ENCODE peak calls at places on chromosomes 1 and 21, in seven cellular contexts. One of them, this sample, is unnamed.

GRCh38 chr1:33338495-33339211 is 17.8 kb upstream of the A3GALT2 start:
- DNase-seq in breast epithelium: no peak
- DNase-seq in ovary: peak
- DNase-seq in IMR-90: peak
- DNase-seq in suprapubic skin: no peak
- DNase-seq in body of pancreas: peak
- DNase-seq in GM12878: no peak
- DNase-seq in this sample: peak

GRCh38 chr1:68456207-68456606 is 6.5 kb upstream of the RPE65 start:
- DNase-seq in suprapubic skin: no peak
- DNase-seq in breast epithelium: no peak
- DNase-seq in body of pancreas: no peak
- DNase-seq in ovary: no peak
- DNase-seq in IMR-90: no peak
- DNase-seq in GM12878: no peak
- DNase-seq in this sample: no peak

GRCh38 chr1:89149229-89149628 is 23.3 kb upstream of the GBP2 start:
- DNase-seq in IMR-90: peak
- DNase-seq in GM12878: no peak
- DNase-seq in body of pancreas: peak
- DNase-seq in ovary: peak
- DNase-seq in suprapubic skin: no peak
- DNase-seq in breast epithelium: no peak
- DNase-seq in this sample: no peak

GRCh38 chr1:219188331-219188803 is 14.7 kb downstream of the LYPLAL1 start:
- DNase-seq in suprapubic skin: no peak
- DNase-seq in breast epithelium: no peak
- DNase-seq in body of pancreas: no peak
- DNase-seq in GM12878: peak
- DNase-seq in IMR-90: no peak
- DNase-seq in ovary: no peak
- DNase-seq in this sample: peak

GRCh38 chr1:113871597-113872113 is at the start of gene PTPN22:
- DNase-seq in GM12878: peak
- DNase-seq in IMR-90: peak
- DNase-seq in ovary: no peak
- DNase-seq in suprapubic skin: no peak
- DNase-seq in body of pancreas: peak
- DNase-seq in breast epithelium: no peak
- DNase-seq in this sample: peak

GRCh38 chr1:175207971-175208370 is 15.4 kb upstream of the KIAA0040 start:
- DNase-seq in breast epithelium: no peak
- DNase-seq in GM12878: no peak
- DNase-seq in body of pancreas: no peak
- DNase-seq in suprapubic skin: no peak
- DNase-seq in IMR-90: no peak
- DNase-seq in ovary: no peak
- DNase-seq in this sample: no peak

GRCh38 chr1:228814091-228814610 is 78.9 kb downstream of the RHOU start:
- DNase-seq in IMR-90: no peak
- DNase-seq in breast epithelium: no peak
- DNase-seq in ovary: no peak
- DNase-seq in body of pancreas: no peak
- DNase-seq in GM12878: no peak
- DNase-seq in suprapubic skin: no peak
- DNase-seq in this sample: no peak

GRCh38 chr1:64553285-64553684 is 83.4 kb downstream of the CACHD1 start:
- DNase-seq in GM12878: no peak
- DNase-seq in body of pancreas: no peak
- DNase-seq in ovary: no peak
- DNase-seq in breast epithelium: no peak
- DNase-seq in IMR-90: no peak
- DNase-seq in suprapubic skin: no peak
- DNase-seq in this sample: peak

GRCh38 chr1:34858901-34859441 is 578 bp downstream of the SMIM12 start:
- DNase-seq in breast epithelium: no peak
- DNase-seq in ovary: peak
- DNase-seq in GM12878: no peak
- DNase-seq in suprapubic skin: no peak
- DNase-seq in body of pancreas: no peak
- DNase-seq in IMR-90: peak
- DNase-seq in this sample: no peak

GRCh38 chr1:181577475-181577874 is 94.2 kb downstream of the CACNA1E start:
- DNase-seq in body of pancreas: no peak
- DNase-seq in IMR-90: no peak
- DNase-seq in suprapubic skin: no peak
- DNase-seq in GM12878: no peak
- DNase-seq in ovary: no peak
- DNase-seq in breast epithelium: no peak
- DNase-seq in this sample: no peak

GRCh38 chr1:150151291-150152181 is 1.8 kb downstream of the PLEKHO1 start:
- DNase-seq in ovary: peak
- DNase-seq in suprapubic skin: peak
- DNase-seq in body of pancreas: no peak
- DNase-seq in breast epithelium: no peak
- DNase-seq in IMR-90: no peak
- DNase-seq in GM12878: no peak
- DNase-seq in this sample: peak
- TF ChIP-seq POLR2A in ovary: no peak
- TF ChIP-seq POLR2A in suprapubic skin: no peak
- TF ChIP-seq POLR2A in body of pancreas: no peak
- TF ChIP-seq POLR2A in breast epithelium: no peak
- TF ChIP-seq POLR2A in IMR-90: no peak
- TF ChIP-seq POLR2A in GM12878: peak
- TF ChIP-seq POLR2A in this sample: no peak

GRCh38 chr21:30395731-30396130 is at the start of gene KRTAP13-1:
- DNase-seq in ovary: no peak
- DNase-seq in body of pancreas: no peak
- DNase-seq in IMR-90: no peak
- DNase-seq in suprapubic skin: no peak
- DNase-seq in GM12878: no peak
- DNase-seq in breast epithelium: no peak
- DNase-seq in this sample: no peak
- TF ChIP-seq POLR2A in ovary: no peak
- TF ChIP-seq POLR2A in body of pancreas: no peak
- TF ChIP-seq POLR2A in IMR-90: no peak
- TF ChIP-seq POLR2A in suprapubic skin: no peak
- TF ChIP-seq POLR2A in GM12878: no peak
- TF ChIP-seq POLR2A in breast epithelium: no peak
- TF ChIP-seq POLR2A in this sample: no peak

GRCh38 chr21:44263221-44263671 is 1.5 kb upstream of the DNMT3L start:
- DNase-seq in IMR-90: no peak
- DNase-seq in GM12878: no peak
- DNase-seq in body of pancreas: no peak
- DNase-seq in breast epithelium: no peak
- DNase-seq in suprapubic skin: peak
- DNase-seq in ovary: peak
- DNase-seq in this sample: no peak

GRCh38 chr21:44271558-44271957 is 9.9 kb upstream of the DNMT3L start:
- DNase-seq in body of pancreas: no peak
- DNase-seq in IMR-90: no peak
- DNase-seq in suprapubic skin: no peak
- DNase-seq in ovary: no peak
- DNase-seq in breast epithelium: no peak
- DNase-seq in GM12878: no peak
- DNase-seq in this sample: no peak

GRCh38 chr21:44263768-44264167 is 2.1 kb upstream of the DNMT3L start:
- DNase-seq in breast epithelium: no peak
- DNase-seq in body of pancreas: no peak
- DNase-seq in GM12878: no peak
- DNase-seq in suprapubic skin: no peak
- DNase-seq in ovary: no peak
- DNase-seq in IMR-90: no peak
- DNase-seq in this sample: no peak

GRCh38 chr21:44265734-44266270 is 4.1 kb upstream of the DNMT3L start:
- DNase-seq in breast epithelium: no peak
- DNase-seq in GM12878: no peak
- DNase-seq in body of pancreas: no peak
- DNase-seq in IMR-90: no peak
- DNase-seq in ovary: no peak
- DNase-seq in suprapubic skin: no peak
- DNase-seq in this sample: no peak

DNA sequence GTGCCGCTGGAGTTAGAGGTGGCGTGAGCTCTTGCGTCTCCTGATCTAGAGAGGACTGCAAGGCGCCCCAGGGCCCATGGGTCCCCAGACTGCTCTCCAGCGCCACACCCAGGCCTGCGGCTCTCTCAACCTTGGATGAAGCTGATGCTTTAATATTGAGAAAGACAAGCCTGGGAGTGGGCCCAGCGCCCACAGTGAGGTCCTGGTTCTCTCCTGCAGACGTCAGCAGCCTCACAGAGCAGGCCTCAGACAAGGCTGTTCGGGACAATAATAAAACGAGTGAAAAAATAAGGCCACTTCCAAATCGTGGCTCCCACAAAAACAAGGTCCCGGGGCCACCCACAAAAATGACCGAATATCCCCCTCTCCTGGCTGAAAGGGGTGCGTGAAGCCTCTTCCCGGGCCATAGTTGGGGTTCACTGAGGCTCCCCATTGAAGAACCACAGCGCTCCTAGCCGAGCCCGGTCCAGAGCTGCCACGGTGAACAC is 6.0 kb upstream of the DNMT3L start:
- DNase-seq in IMR-90: no peak
- DNase-seq in ovary: no peak
- DNase-seq in suprapubic skin: no peak
- DNase-seq in body of pancreas: peak
- DNase-seq in GM12878: peak
- DNase-seq in breast epithelium: no peak
- DNase-seq in this sample: peak
- TF ChIP-seq POLR2A in IMR-90: no peak
- TF ChIP-seq POLR2A in ovary: no peak
- TF ChIP-seq POLR2A in suprapubic skin: no peak
- TF ChIP-seq POLR2A in body of pancreas: no peak
- TF ChIP-seq POLR2A in GM12878: no peak
- TF ChIP-seq POLR2A in breast epithelium: no peak
- TF ChIP-seq POLR2A in this sample: no peak

DNA sequence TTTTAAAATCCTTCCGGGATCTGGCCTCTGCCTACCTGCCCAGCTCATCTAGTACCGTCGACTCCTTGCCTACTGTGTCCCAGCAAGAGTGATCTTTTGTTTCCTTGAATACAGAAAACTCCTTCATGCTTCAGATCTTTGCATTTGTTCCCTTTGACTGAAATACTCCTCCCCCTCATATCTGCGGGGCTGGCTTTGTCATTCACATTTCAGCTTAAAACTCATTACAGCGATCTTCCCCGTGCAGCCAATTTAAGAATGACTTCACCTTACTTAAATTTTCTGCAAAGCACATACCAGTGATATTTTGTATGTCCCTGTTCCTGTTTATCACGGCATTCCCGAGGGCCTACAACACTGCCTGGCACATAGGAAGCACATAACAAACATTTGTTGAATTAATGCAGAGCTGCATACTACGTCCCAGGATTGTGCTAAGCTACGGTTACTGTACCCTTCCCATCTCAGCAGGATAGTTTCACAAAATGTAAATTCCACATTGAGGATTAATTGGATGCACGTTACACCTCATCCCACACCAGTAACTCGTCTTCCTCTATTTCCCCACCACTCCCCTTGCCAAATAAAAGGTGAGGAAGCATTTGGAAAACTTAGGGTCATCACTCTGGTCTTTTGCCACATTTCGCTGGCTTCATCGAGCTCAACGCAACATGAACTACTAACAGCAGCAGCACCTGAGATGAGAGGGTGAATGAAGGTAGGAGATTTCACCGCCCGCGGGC is 799 bp upstream of the DESI2 start:
- DNase-seq in ovary: no peak
- DNase-seq in GM12878: no peak
- DNase-seq in IMR-90: peak
- DNase-seq in breast epithelium: no peak
- DNase-seq in suprapubic skin: no peak
- DNase-seq in body of pancreas: no peak
- DNase-seq in this sample: no peak
- TF ChIP-seq POLR2A in ovary: no peak
- TF ChIP-seq POLR2A in GM12878: no peak
- TF ChIP-seq POLR2A in IMR-90: no peak
- TF ChIP-seq POLR2A in breast epithelium: no peak
- TF ChIP-seq POLR2A in suprapubic skin: no peak
- TF ChIP-seq POLR2A in body of pancreas: no peak
- TF ChIP-seq POLR2A in this sample: no peak

GRCh38 chr21:15084668-15085067 is 19.9 kb upstream of the NRIP1 start:
- DNase-seq in suprapubic skin: no peak
- DNase-seq in breast epithelium: no peak
- DNase-seq in IMR-90: no peak
- DNase-seq in body of pancreas: peak
- DNase-seq in GM12878: no peak
- DNase-seq in ovary: no peak
- DNase-seq in this sample: no peak
- TF ChIP-seq POLR2A in suprapubic skin: no peak
- TF ChIP-seq POLR2A in breast epithelium: no peak
- TF ChIP-seq POLR2A in IMR-90: no peak
- TF ChIP-seq POLR2A in body of pancreas: no peak
- TF ChIP-seq POLR2A in GM12878: no peak
- TF ChIP-seq POLR2A in ovary: no peak
- TF ChIP-seq POLR2A in this sample: no peak

This sample was measured in NB4.